ENCODE peak calls at places on chromosomes 13 and 19, in five cellular contexts. One of them, this sample, is unnamed.

GRCh38 chr13:99505814-99506269 is 4.6 kb downstream of the TM9SF2 start:
- DNase-seq in ovary: no peak
- DNase-seq in PC-9: no peak
- DNase-seq in tibial artery: no peak
- DNase-seq in heart right ventricle: no peak
- DNase-seq in this sample: no peak

GRCh38 chr19:19428746-19429145 is 23.3 kb downstream of the GATAD2A start:
- DNase-seq in tibial artery: no peak
- DNase-seq in heart right ventricle: no peak
- DNase-seq in PC-9: no peak
- DNase-seq in ovary: no peak
- DNase-seq in this sample: no peak

GRCh38 chr19:30535011-30535410 is 162.8 kb downstream of the ZNF536 start:
- DNase-seq in heart right ventricle: no peak
- DNase-seq in PC-9: no peak
- DNase-seq in ovary: no peak
- DNase-seq in tibial artery: no peak
- DNase-seq in this sample: no peak

GRCh38 chr13:23146811-23147245 is 34.0 kb upstream of the SGCG start:
- DNase-seq in ovary: no peak
- DNase-seq in PC-9: no peak
- DNase-seq in tibial artery: no peak
- DNase-seq in heart right ventricle: no peak
- DNase-seq in this sample: no peak

GRCh38 chr13:20073775-20074174 is 87.1 kb downstream of the GJA3 start:
- DNase-seq in PC-9: no peak
- DNase-seq in ovary: no peak
- DNase-seq in heart right ventricle: no peak
- DNase-seq in tibial artery: no peak
- DNase-seq in this sample: no peak

GRCh38 chr13:106493569-106493968 is 41.9 kb downstream of the EFNB2 start:
- DNase-seq in PC-9: no peak
- DNase-seq in ovary: no peak
- DNase-seq in heart right ventricle: no peak
- DNase-seq in tibial artery: no peak
- DNase-seq in this sample: no peak

GRCh38 chr13:36891752-36892151 is 28.3 kb downstream of the SMAD9 start:
- DNase-seq in ovary: no peak
- DNase-seq in PC-9: no peak
- DNase-seq in heart right ventricle: no peak
- DNase-seq in tibial artery: no peak
- DNase-seq in this sample: no peak

GRCh38 chr13:33119886-33120543 is 103.8 kb downstream of the KL start:
- DNase-seq in heart right ventricle: no peak
- DNase-seq in tibial artery: no peak
- DNase-seq in ovary: no peak
- DNase-seq in PC-9: peak
- DNase-seq in this sample: no peak

GRCh38 chr19:45177817-45178261 is at the start of gene TRAPPC6A:
- DNase-seq in ovary: no peak
- DNase-seq in PC-9: no peak
- DNase-seq in heart right ventricle: no peak
- DNase-seq in tibial artery: no peak
- DNase-seq in this sample: no peak

GRCh38 chr13:39102981-39103490 is 64.8 kb downstream of the NHLRC3 start:
- DNase-seq in tibial artery: no peak
- DNase-seq in heart right ventricle: no peak
- DNase-seq in ovary: no peak
- DNase-seq in PC-9: no peak
- DNase-seq in this sample: no peak

GRCh38 chr19:49858591-49858985 is 7.6 kb downstream of the PTOV1 start:
- DNase-seq in ovary: peak
- DNase-seq in tibial artery: no peak
- DNase-seq in PC-9: no peak
- DNase-seq in heart right ventricle: no peak
- DNase-seq in this sample: no peak

GRCh38 chr19:41430907-41431306 is 3.7 kb upstream of the B3GNT8 start:
- DNase-seq in tibial artery: no peak
- DNase-seq in heart right ventricle: no peak
- DNase-seq in PC-9: no peak
- DNase-seq in ovary: no peak
- DNase-seq in this sample: no peak

GRCh38 chr19:41426116-41426841 is 895 bp downstream of the B3GNT8 start:
- DNase-seq in tibial artery: no peak
- DNase-seq in heart right ventricle: no peak
- DNase-seq in ovary: no peak
- DNase-seq in PC-9: no peak
- DNase-seq in this sample: no peak

GRCh38 chr19:41426952-41427646 is at the start of gene B3GNT8:
- DNase-seq in tibial artery: peak
- DNase-seq in ovary: peak
- DNase-seq in PC-9: peak
- DNase-seq in heart right ventricle: peak
- DNase-seq in this sample: peak

GRCh38 chr19:41427647-41428480 is 690 bp upstream of the B3GNT8 start:
- DNase-seq in heart right ventricle: no peak
- DNase-seq in tibial artery: no peak
- DNase-seq in ovary: peak
- DNase-seq in PC-9: no peak
- DNase-seq in this sample: no peak

GRCh38 chr19:41428481-41428859 is 1.3 kb upstream of the B3GNT8 start:
- DNase-seq in tibial artery: no peak
- DNase-seq in PC-9: no peak
- DNase-seq in heart right ventricle: no peak
- DNase-seq in ovary: no peak
- DNase-seq in this sample: no peak
- H3K27ac ChIP-seq in tibial artery: peak
- H3K27ac ChIP-seq in PC-9: no peak
- H3K27ac ChIP-seq in heart right ventricle: peak
- H3K27ac ChIP-seq in ovary: no peak
- H3K27ac ChIP-seq in this sample: peak

GRCh38 chr13:50691176-50691681 is 152.3 kb downstream of the DLEU7 start:
- DNase-seq in tibial artery: no peak
- DNase-seq in heart right ventricle: no peak
- DNase-seq in ovary: no peak
- DNase-seq in PC-9: no peak
- DNase-seq in this sample: no peak

GRCh38 chr13:50692396-50692915 is 151.0 kb downstream of the DLEU7 start:
- DNase-seq in tibial artery: no peak
- DNase-seq in heart right ventricle: no peak
- DNase-seq in ovary: no peak
- DNase-seq in PC-9: no peak
- DNase-seq in this sample: no peak

GRCh38 chr13:50691682-50692263 is 151.7 kb downstream of the DLEU7 start:
- DNase-seq in PC-9: no peak
- DNase-seq in ovary: no peak
- DNase-seq in heart right ventricle: no peak
- DNase-seq in tibial artery: no peak
- DNase-seq in this sample: peak

GRCh38 chr13:50690020-50690419 is 153.5 kb downstream of the DLEU7 start:
- DNase-seq in heart right ventricle: no peak
- DNase-seq in ovary: no peak
- DNase-seq in PC-9: no peak
- DNase-seq in tibial artery: no peak
- DNase-seq in this sample: no peak

GRCh38 chr13:50693755-50694154 is 149.7 kb downstream of the DLEU7 start:
- DNase-seq in heart right ventricle: peak
- DNase-seq in ovary: no peak
- DNase-seq in tibial artery: no peak
- DNase-seq in PC-9: no peak
- DNase-seq in this sample: no peak
- H3K4me3 ChIP-seq in heart right ventricle: no peak
- H3K4me3 ChIP-seq in ovary: no peak
- H3K4me3 ChIP-seq in tibial artery: no peak
- H3K4me3 ChIP-seq in PC-9: no peak
- H3K4me3 ChIP-seq in this sample: no peak

DNA sequence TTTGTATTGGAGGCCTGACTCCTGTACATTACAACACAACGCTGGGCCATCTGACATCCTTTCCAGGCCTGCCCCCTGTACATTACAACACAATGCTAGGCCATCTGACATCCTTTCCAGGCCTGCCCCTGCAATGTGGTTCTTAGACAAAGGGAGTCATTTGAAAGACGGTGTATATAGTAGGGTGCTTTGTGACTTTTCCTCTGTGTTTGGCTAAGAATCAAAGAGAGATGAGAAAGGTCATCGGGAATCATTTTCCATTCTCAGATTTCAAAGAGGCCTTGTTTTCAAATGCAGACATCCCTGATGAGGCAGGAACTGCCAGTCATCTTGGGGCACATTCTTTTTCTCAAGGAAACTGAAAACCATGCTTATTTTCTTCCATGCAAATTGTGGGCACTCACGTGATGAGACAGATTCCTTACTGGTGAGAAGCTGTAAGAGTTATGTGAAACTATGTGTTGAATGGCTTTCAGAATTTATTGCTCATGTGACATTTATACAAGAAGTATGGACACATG is 551.6 kb downstream of the MYO16 start:
- DNase-seq in tibial artery: no peak
- DNase-seq in heart right ventricle: no peak
- DNase-seq in PC-9: peak
- DNase-seq in ovary: no peak
- DNase-seq in this sample: no peak
- TF ChIP-seq CTCF in tibial artery: no peak
- TF ChIP-seq CTCF in heart right ventricle: no peak
- TF ChIP-seq CTCF in PC-9: no peak
- TF ChIP-seq CTCF in ovary: no peak
- TF ChIP-seq CTCF in this sample: no peak

GRCh38 chr19:3368848-3369336 is 2.5 kb downstream of the NFIC start:
- DNase-seq in heart right ventricle: no peak
- DNase-seq in tibial artery: no peak
- DNase-seq in ovary: no peak
- DNase-seq in PC-9: no peak
- DNase-seq in this sample: no peak

GRCh38 chr19:3368441-3368795 is 2.0 kb downstream of the NFIC start:
- DNase-seq in PC-9: no peak
- DNase-seq in heart right ventricle: no peak
- DNase-seq in ovary: no peak
- DNase-seq in tibial artery: no peak
- DNase-seq in this sample: no peak

GRCh38 chr19:3370214-3370720 is 3.9 kb downstream of the NFIC start:
- DNase-seq in PC-9: no peak
- DNase-seq in heart right ventricle: no peak
- DNase-seq in ovary: peak
- DNase-seq in tibial artery: no peak
- DNase-seq in this sample: no peak

GRCh38 chr19:3370728-3371591 is 4.6 kb downstream of the NFIC start:
- DNase-seq in PC-9: no peak
- DNase-seq in tibial artery: no peak
- DNase-seq in ovary: no peak
- DNase-seq in heart right ventricle: no peak
- DNase-seq in this sample: no peak

GRCh38 chr19:3369337-3370213 is 3.2 kb downstream of the NFIC start:
- DNase-seq in tibial artery: peak
- DNase-seq in ovary: peak
- DNase-seq in heart right ventricle: no peak
- DNase-seq in PC-9: no peak
- DNase-seq in this sample: no peak
- H3K27ac ChIP-seq in tibial artery: peak
- H3K27ac ChIP-seq in ovary: peak
- H3K27ac ChIP-seq in heart right ventricle: peak
- H3K27ac ChIP-seq in PC-9: no peak
- H3K27ac ChIP-seq in this sample: no peak

DNA sequence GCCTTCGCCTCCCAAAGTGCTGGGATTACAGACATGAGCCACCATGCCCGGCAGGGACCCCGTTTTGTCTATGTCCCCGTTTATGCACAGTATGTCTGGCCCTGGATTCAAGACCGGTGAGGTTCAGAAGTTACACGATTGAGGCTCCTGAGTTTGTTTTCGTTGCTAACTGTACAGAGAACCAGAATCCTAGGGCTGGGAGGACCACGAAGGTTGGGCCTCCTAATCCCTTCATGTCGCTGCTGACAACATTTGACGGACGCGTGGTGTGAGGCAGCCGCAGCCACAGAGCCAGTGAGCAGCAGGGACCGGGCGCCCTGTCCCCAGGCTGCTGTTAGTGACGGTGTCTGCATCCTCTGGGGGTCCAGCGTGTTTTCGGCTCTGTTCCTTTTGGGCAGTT is 91.4 kb downstream of the ATP11A start:
- DNase-seq in ovary: no peak
- DNase-seq in heart right ventricle: no peak
- DNase-seq in PC-9: no peak
- DNase-seq in tibial artery: no peak
- DNase-seq in this sample: no peak
- H3K4me3 ChIP-seq in ovary: no peak
- H3K4me3 ChIP-seq in heart right ventricle: no peak
- H3K4me3 ChIP-seq in PC-9: no peak
- H3K4me3 ChIP-seq in tibial artery: no peak
- H3K4me3 ChIP-seq in this sample: no peak

GRCh38 chr13:49828452-49828851 is 36.0 kb upstream of the KPNA3 start:
- DNase-seq in heart right ventricle: no peak
- DNase-seq in tibial artery: no peak
- DNase-seq in ovary: no peak
- DNase-seq in PC-9: no peak
- DNase-seq in this sample: no peak
- TF ChIP-seq CTCF in heart right ventricle: no peak
- TF ChIP-seq CTCF in tibial artery: no peak
- TF ChIP-seq CTCF in ovary: no peak
- TF ChIP-seq CTCF in PC-9: no peak
- TF ChIP-seq CTCF in this sample: no peak

GRCh38 chr13:65943711-65944110 is 1286.4 kb downstream of the PCDH9 start:
- DNase-seq in ovary: no peak
- DNase-seq in tibial artery: no peak
- DNase-seq in PC-9: no peak
- DNase-seq in heart right ventricle: no peak
- DNase-seq in this sample: no peak
- H3K27ac ChIP-seq in ovary: no peak
- H3K27ac ChIP-seq in tibial artery: no peak
- H3K27ac ChIP-seq in PC-9: no peak
- H3K27ac ChIP-seq in heart right ventricle: no peak
- H3K27ac ChIP-seq in this sample: no peak

DNA sequence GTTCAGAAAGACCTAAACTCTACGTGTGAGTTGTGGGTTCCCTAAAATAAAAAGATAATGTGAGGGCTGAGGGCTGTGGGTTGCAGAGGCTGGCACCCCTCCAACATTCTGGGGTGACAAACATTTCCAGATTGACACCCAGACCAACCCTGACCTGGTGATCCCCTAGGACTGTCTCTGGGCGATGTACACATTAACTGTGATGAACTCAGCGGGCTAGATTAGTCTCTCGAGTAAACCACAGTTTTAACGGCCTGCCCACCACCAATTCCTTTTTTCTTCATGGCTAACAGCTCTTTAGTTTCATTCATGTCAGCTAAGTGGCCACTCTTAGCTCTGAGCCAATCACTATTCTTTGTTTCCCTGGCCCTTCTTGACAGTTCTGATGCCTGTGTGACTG is 24.8 kb downstream of the SIAH3 start:
- DNase-seq in PC-9: no peak
- DNase-seq in tibial artery: no peak
- DNase-seq in ovary: no peak
- DNase-seq in heart right ventricle: no peak
- DNase-seq in this sample: no peak
- H3K4me3 ChIP-seq in PC-9: no peak
- H3K4me3 ChIP-seq in tibial artery: no peak
- H3K4me3 ChIP-seq in ovary: no peak
- H3K4me3 ChIP-seq in heart right ventricle: no peak
- H3K4me3 ChIP-seq in this sample: no peak

This sample was measured in WERI-Rb-1.